ENCODE peak calls at places on chromosome 20, in eight cellular contexts. O is choroid plexus epithelial cell; J is stimulated activated CD4-positive, alpha-beta T cell treated with anti-CD3 and anti-CD28 coated beads, Interleukin-15, amount 100 ng/mL, for 24 hours; A is NCI-H1694 treated with DMSO at 0.1 percent for 48 hours; W is NCI-H69; R is OCI-M1; Y is fibroblast of mammary gland; P is memory B cell. F is an unnamed sample.

GRCh38 chr20:9323622-9324021 is 190.8 kb upstream of the LAMP5 start:
- DNase-seq in O (peak), J (peak), A (no peak), W (peak), R (no peak), Y (no peak), P (no peak), F (peak)

GRCh38 chr20:5691918-5692618 is 58.1 kb upstream of the SHLD1 start:
- DNase-seq in O (no peak), J (no peak), A (no peak), W (peak), R (no peak), Y (no peak), P (peak), F (no peak)

GRCh38 chr20:3652646-3653596 is 10.3 kb downstream of the GFRA4 start:
- DNase-seq in O (no peak), J (no peak), A (no peak), W (no peak), R (peak), Y (no peak), P (no peak), F (no peak)

GRCh38 chr20:32965581-32966373 is 38.5 kb downstream of the SUN5 start:
- DNase-seq in O (no peak), J (peak), A (no peak), W (no peak), R (no peak), Y (no peak), P (no peak), F (no peak)

GRCh38 chr20:22312744-22313346 is 271.5 kb downstream of the FOXA2 start:
- DNase-seq in O (peak), J (no peak), A (no peak), W (peak), R (peak), Y (peak), P (no peak), F (peak)

GRCh38 chr20:45924391-45925261 is 9.9 kb upstream of the PCIF1 start:
- DNase-seq in O (peak), J (no peak), A (no peak), W (no peak), R (no peak), Y (peak), P (no peak), F (no peak)

GRCh38 chr20:36454664-36455427 is 86.5 kb upstream of the MYL9 start:
- DNase-seq in O (no peak), J (no peak), A (no peak), W (no peak), R (no peak), Y (no peak), P (no peak), F (no peak)

GRCh38 chr20:6140947-6141346 is 18.1 kb upstream of the FERMT1 start:
- DNase-seq in O (peak), J (peak), A (no peak), W (peak), R (peak), Y (peak), P (no peak), F (peak)

GRCh38 chr20:51696304-51697118 is 71.7 kb downstream of the ATP9A start:
- DNase-seq in O (peak), J (no peak), A (no peak), W (peak), R (no peak), Y (peak), P (no peak), F (peak)

GRCh38 chr20:62301111-62301668 is 1.6 kb upstream of the ADRM1 start:
- DNase-seq in O (no peak), J (no peak), A (no peak), W (no peak), R (no peak), Y (no peak), P (no peak), F (no peak)

GRCh38 chr20:44745560-44746366 is at the start of gene KCNK15:
- DNase-seq in O (peak), J (peak), A (no peak), W (peak), R (no peak), Y (no peak), P (no peak), F (no peak)

GRCh38 chr20:45452772-45453171 is 16.8 kb upstream of the WFDC2 start:
- DNase-seq in O (no peak), J (no peak), A (no peak), W (no peak), R (no peak), Y (no peak), P (no peak), F (no peak)

GRCh38 chr20:50034567-50035170 is 51.9 kb downstream of the SNAI1 start:
- DNase-seq in O (no peak), J (no peak), A (peak), W (no peak), R (no peak), Y (peak), P (no peak), F (no peak)

GRCh38 chr20:62829231-62830230 is 12.7 kb downstream of the COL9A3 start:
- DNase-seq in O (no peak), J (no peak), A (no peak), W (no peak), R (no peak), Y (no peak), P (no peak), F (no peak)

GRCh38 chr20:38751360-38751976 is 3.2 kb downstream of the ACTR5 start:
- DNase-seq in O (peak), J (peak), A (peak), W (peak), R (peak), Y (peak), P (peak), F (peak)

GRCh38 chr20:53282217-53282955 is 310.2 kb downstream of the TSHZ2 start:
- DNase-seq in O (no peak), J (no peak), A (no peak), W (no peak), R (no peak), Y (no peak), P (no peak), F (no peak)

GRCh38 chr20:48708630-48709029 is 119.2 kb downstream of the PREX1 start:
- DNase-seq in O (no peak), J (no peak), A (no peak), W (no peak), R (no peak), Y (no peak), P (no peak), F (no peak)

GRCh38 chr20:51340451-51340840 is 202.1 kb downstream of the NFATC2 start:
- DNase-seq in O (no peak), J (no peak), A (no peak), W (no peak), R (peak), Y (no peak), P (no peak), F (peak)

GRCh38 chr20:881051-881820 is 34.9 kb downstream of the ANGPT4 start:
- DNase-seq in O (peak), J (peak), A (no peak), W (peak), R (no peak), Y (peak), P (no peak), F (no peak)

GRCh38 chr20:46260480-46260879 is 47.8 kb downstream of the CDH22 start:
- DNase-seq in O (no peak), J (no peak), A (no peak), W (peak), R (no peak), Y (no peak), P (no peak), F (no peak)

GRCh38 chr20:61830241-61830930 is 235.3 kb downstream of the TAF4 start:
- DNase-seq in O (no peak), J (no peak), A (no peak), W (no peak), R (no peak), Y (no peak), P (no peak), F (no peak)